ENCODE peak calls at places on chromosome 11, in four cellular contexts. O is left lung, Y is A549, T is astrocyte. V is an unnamed sample.
A peak's percentile ranks its signal among the peaks of the same experiment; 100 is the strongest.

GRCh38 chr11:112537846-112538330 is 277.2 kb upstream of the PLET1 start:
- DNase-seq in T (no peak), Y (no peak), O (no peak), V (no peak)

GRCh38 chr11:65112551-65113360 is 1.1 kb downstream of the TM7SF2 start:
- DNase-seq in T (no peak), Y (peak; percentile 53), O (peak; percentile 92), V (peak; percentile 59)

GRCh38 chr11:1837171-1838076 is 1.4 kb upstream of the TNNI2 start:
- DNase-seq in T (no peak), O (peak; percentile 89), Y (peak; percentile 59), V (no peak)

GRCh38 chr11:57131080-57131790 is 50.5 kb upstream of the LRRC55 start:
- DNase-seq in Y (peak; percentile 45), T (no peak), O (no peak), V (no peak)

GRCh38 chr11:1867381-1867780 is 14.5 kb downstream of the LSP1 start:
- DNase-seq in T (no peak), O (peak; percentile 33), Y (no peak), V (no peak)

GRCh38 chr11:67466962-67467771 is 1.9 kb downstream of the TMEM134 start:
- DNase-seq in Y (no peak), T (no peak), O (no peak), V (no peak)

GRCh38 chr11:77029829-77030228 is 4.4 kb upstream of the B3GNT6 start:
- DNase-seq in O (no peak), T (no peak), Y (no peak), V (no peak)

GRCh38 chr11:125941606-125942275 is 4.1 kb upstream of the VSIG10L2 start:
- DNase-seq in O (no peak), T (no peak), Y (peak; percentile 28), V (no peak)

GRCh38 chr11:108985611-108986279 is 320.9 kb downstream of the DDX10 start:
- DNase-seq in Y (no peak), T (peak; percentile 63), O (no peak), V (no peak)

GRCh38 chr11:6988506-6988905 is 31.6 kb downstream of the ZNF214 start:
- DNase-seq in Y (no peak), O (no peak), T (peak; percentile 26), V (no peak)

GRCh38 chr11:123757976-123758375 is 3.7 kb upstream of the OR6X1 start:
- DNase-seq in Y (no peak), T (no peak), O (no peak), V (no peak)

GRCh38 chr11:27720277-27720830 is 20.1 kb upstream of the BDNF start:
- DNase-seq in O (no peak), Y (peak; percentile 66), T (no peak), V (no peak)

GRCh38 chr11:134725939-134726639 is 314.0 kb upstream of the B3GAT1 start:
- DNase-seq in Y (peak; percentile 19), T (no peak), O (no peak), V (no peak)

GRCh38 chr11:1292644-1293618 is 16.5 kb downstream of the TOLLIP start:
- DNase-seq in O (peak; percentile 57), Y (no peak), T (no peak), V (no peak)

GRCh38 chr11:71423181-71423790 is 24.9 kb downstream of the DHCR7 start:
- DNase-seq in T (no peak), O (no peak), Y (no peak), V (no peak)

GRCh38 chr11:57904369-57904768 is 119.3 kb upstream of the OR9Q1 start:
- DNase-seq in T (no peak), O (no peak), Y (no peak), V (no peak)

GRCh38 chr11:117563556-117563955 is 233.5 kb downstream of the DSCAML1 start:
- DNase-seq in Y (no peak), O (no peak), T (no peak), V (no peak)
- H3K27ac ChIP-seq in Y (no peak overlapping the region), O (no peak overlapping the region), T (no peak overlapping the region), V (peak overlapping the region; percentile 56)

GRCh38 chr11:118908931-118909618 is 16.7 kb downstream of the BCL9L start:
- DNase-seq in T (peak; percentile 86), Y (peak; percentile 84), O (peak; percentile 82), V (peak; percentile 62)

GRCh38 chr11:118911113-118911879 is 14.4 kb downstream of the BCL9L start:
- DNase-seq in Y (peak; percentile 78), T (peak; percentile 46), O (peak; percentile 79), V (no peak)

GRCh38 chr11:118911880-118912741 is 13.6 kb downstream of the BCL9L start:
- DNase-seq in O (peak; percentile 91), T (peak; percentile 89), Y (peak; percentile 94), V (peak; percentile 62)

GRCh38 chr11:118909619-118910308 is 16.0 kb downstream of the BCL9L start:
- DNase-seq in T (no peak), O (peak; percentile 67), Y (no peak), V (no peak)

GRCh38 chr11:118910309-118911112 is 15.2 kb downstream of the BCL9L start:
- DNase-seq in T (peak; percentile 93), O (peak; percentile 90), Y (peak; percentile 75), V (peak; percentile 42)
- H3K27ac ChIP-seq in T (peak overlapping the region; percentile 98), O (peak overlapping the region; percentile 95), Y (peak overlapping the region; percentile 100), V (peak overlapping the region; percentile 92)

GRCh38 chr11:45884596-45885185 is 760 bp upstream of the MAPK8IP1 start:
- DNase-seq in Y (no peak), T (no peak), O (no peak), V (no peak)

GRCh38 chr11:45877845-45878244 is 7.6 kb upstream of the MAPK8IP1 start:
- DNase-seq in T (no peak), Y (no peak), O (no peak), V (no peak)

GRCh38 chr11:45881708-45882368 is 3.6 kb upstream of the MAPK8IP1 start:
- DNase-seq in O (no peak), T (no peak), Y (no peak), V (no peak)

GRCh38 chr11:45879803-45880685 is 5.4 kb upstream of the MAPK8IP1 start:
- DNase-seq in O (no peak), Y (peak; percentile 19), T (peak; percentile 19), V (no peak)

GRCh38 chr11:45880772-45881570 is 4.5 kb upstream of the MAPK8IP1 start:
- DNase-seq in O (no peak), Y (no peak), T (no peak), V (no peak)
- H3K27ac ChIP-seq in O (no peak overlapping the region), Y (no peak overlapping the region), T (no peak overlapping the region), V (no peak overlapping the region)

GRCh38 chr11:82998697-82999096 is 73.0 kb downstream of the RAB30 start:
- DNase-seq in O (no peak), Y (no peak), T (no peak), V (no peak)
- H3K27ac ChIP-seq in O (no peak overlapping the region), Y (no peak overlapping the region), T (no peak overlapping the region), V (no peak overlapping the region)

GRCh38 chr11:11993814-11994213 is 14.6 kb downstream of the DKK3 start:
- DNase-seq in T (peak; percentile 82), Y (peak; percentile 46), O (no peak), V (peak; percentile 28)
- H3K27ac ChIP-seq in T (peak overlapping the region; percentile 82), Y (peak overlapping the region; percentile 71), O (no peak overlapping the region), V (peak overlapping the region; percentile 51)

GRCh38 chr11:31512117-31512516 is 2.5 kb downstream of the ELP4 start:
- DNase-seq in T (no peak), O (no peak), Y (no peak), V (no peak)

GRCh38 chr11:31509017-31509411 is 408 bp downstream of the IMMP1L start:
- DNase-seq in Y (no peak), T (no peak), O (no peak), V (no peak)

DNA sequence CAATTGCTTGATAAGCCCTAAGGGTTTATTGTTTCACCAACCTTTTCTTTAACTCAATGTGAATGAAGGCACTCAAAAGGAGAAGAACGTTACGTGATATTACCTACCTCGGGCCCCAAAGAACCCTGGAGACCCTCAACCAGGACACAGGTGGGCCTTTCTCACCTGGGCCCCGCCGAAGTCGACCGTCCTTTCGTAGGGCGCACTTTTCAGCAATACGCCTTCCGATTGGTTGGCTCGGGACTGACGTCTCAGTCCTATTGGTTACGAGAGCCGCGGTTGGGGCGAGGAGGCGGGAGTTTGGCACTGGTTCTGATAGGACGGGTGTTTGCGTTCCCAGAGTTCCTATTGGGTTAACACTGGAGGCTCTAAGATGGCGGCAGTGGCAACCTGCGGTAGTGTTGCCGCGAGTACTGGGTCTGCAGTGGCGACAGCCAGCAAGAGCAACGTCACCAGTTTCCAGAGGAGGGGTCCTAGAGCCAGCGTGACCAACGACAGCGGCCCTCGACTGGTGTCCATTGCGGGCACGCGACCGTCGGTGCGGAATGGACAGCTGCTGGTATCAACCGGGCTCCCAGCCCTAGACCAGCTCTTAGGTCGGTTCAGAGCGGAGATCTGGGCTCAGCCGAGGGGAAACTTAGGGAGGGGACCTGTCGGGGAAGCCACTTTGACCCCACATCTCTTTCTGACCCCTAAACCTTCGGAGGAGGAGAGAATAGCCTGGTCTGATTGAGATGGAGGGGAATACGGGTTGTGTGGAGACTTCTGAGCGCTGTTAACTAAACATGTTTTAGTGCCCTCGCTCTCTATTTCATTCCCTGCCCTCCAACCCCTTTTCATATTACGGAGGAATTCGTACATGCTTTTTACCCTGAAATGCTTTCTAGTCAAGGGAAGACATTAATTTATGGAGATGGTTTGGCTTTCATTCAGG is at the start of the genes ELP4 and IMMP1L:
- DNase-seq in Y (peak; percentile 97), T (peak; percentile 91), O (peak; percentile 90), V (peak; percentile 94)
- H3K27ac ChIP-seq in Y (peak within 1 kb of the TSS; percentile 89), T (peak within 1 kb of the TSS; percentile 87), O (peak within 1 kb of the TSS; percentile 79), V (peak within 1 kb of the TSS; percentile 85)

DNA sequence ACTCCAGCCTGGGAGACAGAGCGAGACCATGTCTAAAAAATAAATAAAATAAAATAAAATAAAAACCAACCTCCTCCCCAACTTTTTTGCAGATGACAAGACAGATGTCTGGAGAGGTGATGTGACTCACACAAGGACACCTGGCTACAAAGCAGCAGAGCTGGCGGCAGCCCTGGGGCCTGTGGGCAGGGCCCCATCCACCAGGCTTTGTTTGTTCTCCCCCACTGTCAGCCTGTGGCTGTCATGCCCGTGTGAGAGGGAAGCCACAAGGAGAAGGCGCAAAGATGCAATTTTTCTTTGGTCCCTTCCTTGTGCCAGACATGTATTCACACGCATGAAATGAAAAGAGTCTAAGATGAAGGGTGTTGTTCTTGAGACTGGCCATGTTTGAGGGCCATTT is 16.6 kb downstream of the CD59 start:
- DNase-seq in Y (no peak), O (no peak), T (no peak), V (no peak)
- H3K27ac ChIP-seq in Y (no peak overlapping the region), O (no peak overlapping the region), T (peak overlapping the region; percentile 44), V (no peak overlapping the region)

GRCh38 chr11:132052904-132053303 is 682.5 kb downstream of the NTM start:
- DNase-seq in T (no peak), O (no peak), Y (no peak), V (no peak)

GRCh38 chr11:132056689-132057088 is 686.3 kb downstream of the NTM start:
- DNase-seq in O (no peak), Y (no peak), T (peak; percentile 95), V (no peak)

GRCh38 chr11:132055296-132055695 is 684.9 kb downstream of the NTM start:
- DNase-seq in Y (no peak), O (no peak), T (no peak), V (no peak)

GRCh38 chr11:132051704-132052103 is 681.3 kb downstream of the NTM start:
- DNase-seq in O (no peak), T (no peak), Y (no peak), V (no peak)

DNA sequence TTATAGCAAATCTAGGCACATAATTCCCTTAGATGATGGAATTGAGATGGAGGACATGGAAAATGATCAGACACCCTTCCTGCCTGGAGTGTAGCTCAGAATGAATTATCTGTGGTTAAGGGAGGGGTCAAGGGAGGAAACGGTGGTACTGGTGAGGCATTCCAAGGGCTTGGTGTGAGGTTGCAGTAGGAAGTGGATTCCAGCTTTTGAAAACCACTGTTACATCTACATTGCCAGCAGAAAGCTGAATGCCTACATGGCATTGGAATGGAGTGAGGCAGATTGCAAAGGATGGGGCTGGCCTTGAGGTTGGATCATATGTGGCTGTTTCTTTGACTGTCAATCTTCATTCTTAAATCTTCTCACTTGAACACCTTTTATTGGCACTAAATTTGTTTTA is 684.4 kb downstream of the NTM start:
- DNase-seq in O (no peak), T (peak; percentile 99), Y (no peak), V (no peak)
- H3K27ac ChIP-seq in O (no peak overlapping the region), T (peak overlapping the region; percentile 93), Y (no peak overlapping the region), V (no peak overlapping the region)